ENCODE peak calls at places on chromosomes 16 and 17, in five cellular contexts. L is HFFc6; A is activated CD8-positive, alpha-beta T cell treated with anti-CD3 and anti-CD28 coated beads, Interleukin-2, amount 10 ng/mL, durations not matched to agents 7 days and 5 days; K is left colon; U is choroid plexus epithelial cell. O is an unnamed sample.
A peak's percentile ranks its signal among the peaks of the same experiment; 100 is the strongest.

GRCh38 chr17:77851921-77852320 is 106.6 kb upstream of the TNRC6C start:
- DNase-seq in A (no peak), K (no peak), L (no peak), U (no peak), O (no peak)

GRCh38 chr16:88634141-88634993 is 4.0 kb upstream of the IL17C start:
- DNase-seq in L (no peak), A (peak; percentile 81), K (peak; percentile 69), U (peak; percentile 56), O (peak; percentile 84)

GRCh38 chr16:48537275-48537674 is 72.7 kb downstream of the N4BP1 start:
- DNase-seq in L (no peak), U (no peak), A (peak; percentile 37), K (no peak), O (peak; percentile 33)

GRCh38 chr16:9296273-9296593 is 204.8 kb downstream of the HAPSTR1 start:
- DNase-seq in K (no peak), U (no peak), A (no peak), L (no peak), O (no peak)

GRCh38 chr17:49820773-49821172 is 27.1 kb downstream of the TAC4 start:
- DNase-seq in K (no peak), A (no peak), L (no peak), U (no peak), O (no peak)

GRCh38 chr17:45345246-45345553 is 28.4 kb upstream of the MAP3K14 start:
- DNase-seq in K (no peak), A (no peak), L (no peak), U (no peak), O (peak; percentile 51)

GRCh38 chr17:49567871-49568694 is 7.6 kb upstream of the NXPH3 start:
- DNase-seq in U (peak; percentile 80), K (peak; percentile 87), A (peak; percentile 88), L (peak; percentile 73), O (peak; percentile 91)

GRCh38 chr16:50303605-50304466 is 37.5 kb downstream of the ADCY7 start:
- DNase-seq in L (no peak), A (no peak), U (peak; percentile 71), K (peak; percentile 21), O (peak; percentile 49)

GRCh38 chr17:66557193-66557592 is 254.8 kb downstream of the PRKCA start:
- DNase-seq in K (no peak), U (no peak), A (no peak), L (no peak), O (no peak)

GRCh38 chr16:24378999-24379398 is 122.9 kb downstream of the CACNG3 start:
- DNase-seq in A (no peak), L (no peak), K (no peak), U (no peak), O (no peak)

GRCh38 chr16:20799599-20799998 is 6.7 kb downstream of the ERI2 start:
- DNase-seq in A (no peak), L (peak; percentile 32), U (peak; percentile 65), K (no peak), O (no peak)

GRCh38 chr17:1162116-1162855 is 17.5 kb downstream of the ABR start:
- DNase-seq in A (no peak), K (no peak), U (no peak), L (no peak), O (no peak)

GRCh38 chr17:76376318-76377133 is 7.9 kb upstream of the SPHK1 start:
- DNase-seq in K (no peak), A (no peak), L (no peak), U (peak; percentile 65), O (peak; percentile 42)

GRCh38 chr17:1779571-1780074 is 17.8 kb downstream of the SERPINF1 start:
- DNase-seq in A (no peak), K (peak; percentile 54), U (peak; percentile 98), L (peak; percentile 91), O (peak; percentile 85)

GRCh38 chr17:41910701-41911391 is 7.9 kb downstream of the ACLY start:
- DNase-seq in K (no peak), U (peak; percentile 91), L (peak; percentile 99), A (no peak), O (no peak)

GRCh38 chr16:1147027-1147426 is 5.9 kb upstream of the CACNA1H start:
- DNase-seq in U (no peak), L (no peak), K (no peak), A (no peak), O (no peak)

GRCh38 chr17:69906306-69906705 is 168.7 kb upstream of the KCNJ16 start:
- DNase-seq in A (no peak), U (no peak), K (no peak), L (no peak), O (no peak)

GRCh38 chr17:78271419-78272160 is 40.2 kb downstream of the TMEM235 start:
- DNase-seq in K (no peak), L (no peak), A (no peak), U (no peak), O (peak; percentile 37)

GRCh38 chr17:350706-351435 is 1.7 kb downstream of the RPH3AL start:
- DNase-seq in K (peak; percentile 84), U (peak; percentile 18), A (no peak), L (peak; percentile 20), O (peak; percentile 85)

GRCh38 chr16:2968368-2968737 is 795 bp upstream of the PAQR4 start:
- DNase-seq in L (no peak), K (peak; percentile 47), U (no peak), A (no peak), O (no peak)

GRCh38 chr16:14629612-14629918 is 495 bp downstream of the PARN start:
- DNase-seq in L (no peak), A (no peak), K (no peak), U (no peak), O (no peak)

GRCh38 chr16:75621170-75621477 is 2.0 kb downstream of the ADAT1 start:
- DNase-seq in L (peak; percentile 16), U (peak; percentile 71), A (no peak), K (no peak), O (no peak)

GRCh38 chr17:80791758-80792284 is 199.8 kb upstream of the CHMP6 start:
- DNase-seq in L (peak; percentile 98), A (peak; percentile 65), U (peak; percentile 98), K (no peak), O (peak; percentile 73)

GRCh38 chr16:69040144-69040909 is 65.1 kb upstream of the HAS3 start:
- DNase-seq in U (peak; percentile 77), K (no peak), L (peak; percentile 19), A (no peak), O (no peak)

GRCh38 chr16:1261131-1261917 is 5.5 kb downstream of the TPSD1 start:
- DNase-seq in L (no peak), A (no peak), U (no peak), K (no peak), O (peak; percentile 20)

GRCh38 chr16:67101683-67102082 is 8.1 kb upstream of the PHAF1 start:
- DNase-seq in A (no peak), K (no peak), U (no peak), L (peak; percentile 46), O (no peak)

GRCh38 chr16:67120025-67120424 is 10.3 kb downstream of the PHAF1 start:
- DNase-seq in L (no peak), K (no peak), U (no peak), A (no peak), O (no peak)

GRCh38 chr16:11671271-11671670 is 3.0 kb downstream of the SNN start:
- DNase-seq in L (no peak), U (no peak), K (no peak), A (no peak), O (no peak)

GRCh38 chr16:3460585-3460984 is 17.1 kb downstream of the NAA60 start:
- DNase-seq in L (no peak), U (no peak), A (no peak), K (no peak), O (no peak)

GRCh38 chr17:286571-286970 is 66.0 kb downstream of the RPH3AL start:
- DNase-seq in L (no peak), A (no peak), U (no peak), K (no peak), O (peak; percentile 29)

GRCh38 chr16:23847938-23848337 is 12.2 kb downstream of the PRKCB start:
- DNase-seq in K (no peak), U (no peak), A (peak; percentile 80), L (no peak), O (no peak)

GRCh38 chr17:72183194-72183685 is 62.4 kb downstream of the SOX9 start:
- DNase-seq in U (no peak), K (no peak), A (no peak), L (no peak), O (no peak)

GRCh38 chr16:79081292-79082066 is 519.1 kb downstream of the MAF start:
- DNase-seq in A (peak; percentile 32), U (no peak), K (no peak), L (no peak), O (no peak)

GRCh38 chr16:22813946-22814325 is at the start of gene HS3ST2:
- DNase-seq in U (no peak), A (no peak), L (no peak), K (peak; percentile 49), O (peak; percentile 72)

GRCh38 chr17:45994228-45994627 is 4.8 kb upstream of the STH start:
- DNase-seq in K (no peak), A (no peak), U (no peak), L (no peak), O (no peak)

GRCh38 chr17:32253117-32253611 is 12.5 kb upstream of the RHBDL3 start:
- DNase-seq in U (peak; percentile 85), A (peak; percentile 87), L (peak; percentile 70), K (peak; percentile 82), O (peak; percentile 73)

GRCh38 chr16:35391328-35391727 is 1931.9 kb downstream of the TP53TG3F start:
- DNase-seq in A (peak; percentile 30), K (peak; percentile 4), U (peak; percentile 42), L (peak; percentile 11), O (peak; percentile 22)

O was measured in right cardiac atrium.